ENCODE peak calls at places on chromosome 21, in eight cellular contexts. One of them, this sample, is unnamed.

GRCh38 chr21:31158789-31159581 is 120.7 kb upstream of the KRTAP19-8 start:
- DNase-seq in activated naive CD8-positive, alpha-beta T cell treated with anti-CD3 and anti-CD28 coated beads for 36 hours: no peak
- DNase-seq in SHP77: no peak
- DNase-seq in ovary: no peak
- DNase-seq in stimulated activated CD8-positive, alpha-beta memory T cell treated with anti-CD3 and anti-CD28 coated beads, Interleukin-15, amount 100 ng/mL, for 24 hours: no peak
- DNase-seq in NCI-H1105: no peak
- DNase-seq in GM12865: no peak
- DNase-seq in retina: no peak
- DNase-seq in this sample: no peak

GRCh38 chr21:38147391-38147790 is 109.4 kb upstream of the KCNJ15 start:
- DNase-seq in activated naive CD8-positive, alpha-beta T cell treated with anti-CD3 and anti-CD28 coated beads for 36 hours: no peak
- DNase-seq in SHP77: no peak
- DNase-seq in ovary: no peak
- DNase-seq in stimulated activated CD8-positive, alpha-beta memory T cell treated with anti-CD3 and anti-CD28 coated beads, Interleukin-15, amount 100 ng/mL, for 24 hours: no peak
- DNase-seq in NCI-H1105: no peak
- DNase-seq in GM12865: no peak
- DNase-seq in retina: no peak
- DNase-seq in this sample: no peak

GRCh38 chr21:44943686-44944550 is 4.1 kb downstream of the SLX9 start:
- DNase-seq in activated naive CD8-positive, alpha-beta T cell treated with anti-CD3 and anti-CD28 coated beads for 36 hours: no peak
- DNase-seq in SHP77: no peak
- DNase-seq in ovary: no peak
- DNase-seq in stimulated activated CD8-positive, alpha-beta memory T cell treated with anti-CD3 and anti-CD28 coated beads, Interleukin-15, amount 100 ng/mL, for 24 hours: no peak
- DNase-seq in NCI-H1105: no peak
- DNase-seq in GM12865: no peak
- DNase-seq in retina: no peak
- DNase-seq in this sample: no peak

GRCh38 chr21:36211660-36212512 is 55.3 kb downstream of the DOP1B start:
- DNase-seq in activated naive CD8-positive, alpha-beta T cell treated with anti-CD3 and anti-CD28 coated beads for 36 hours: no peak
- DNase-seq in SHP77: no peak
- DNase-seq in ovary: no peak
- DNase-seq in stimulated activated CD8-positive, alpha-beta memory T cell treated with anti-CD3 and anti-CD28 coated beads, Interleukin-15, amount 100 ng/mL, for 24 hours: no peak
- DNase-seq in NCI-H1105: no peak
- DNase-seq in GM12865: no peak
- DNase-seq in retina: no peak
- DNase-seq in this sample: no peak

GRCh38 chr21:20258542-20258941 is 739.7 kb upstream of the NCAM2 start:
- DNase-seq in activated naive CD8-positive, alpha-beta T cell treated with anti-CD3 and anti-CD28 coated beads for 36 hours: no peak
- DNase-seq in SHP77: no peak
- DNase-seq in ovary: no peak
- DNase-seq in stimulated activated CD8-positive, alpha-beta memory T cell treated with anti-CD3 and anti-CD28 coated beads, Interleukin-15, amount 100 ng/mL, for 24 hours: no peak
- DNase-seq in NCI-H1105: no peak
- DNase-seq in GM12865: no peak
- DNase-seq in retina: no peak
- DNase-seq in this sample: no peak

GRCh38 chr21:28959367-28960099 is 33.1 kb downstream of the LTN1 start:
- DNase-seq in activated naive CD8-positive, alpha-beta T cell treated with anti-CD3 and anti-CD28 coated beads for 36 hours: no peak
- DNase-seq in SHP77: no peak
- DNase-seq in ovary: no peak
- DNase-seq in stimulated activated CD8-positive, alpha-beta memory T cell treated with anti-CD3 and anti-CD28 coated beads, Interleukin-15, amount 100 ng/mL, for 24 hours: no peak
- DNase-seq in NCI-H1105: no peak
- DNase-seq in GM12865: no peak
- DNase-seq in retina: no peak
- DNase-seq in this sample: no peak

GRCh38 chr21:16709866-16710550 is 802.8 kb upstream of the CXADR start:
- DNase-seq in activated naive CD8-positive, alpha-beta T cell treated with anti-CD3 and anti-CD28 coated beads for 36 hours: no peak
- DNase-seq in SHP77: no peak
- DNase-seq in ovary: peak
- DNase-seq in stimulated activated CD8-positive, alpha-beta memory T cell treated with anti-CD3 and anti-CD28 coated beads, Interleukin-15, amount 100 ng/mL, for 24 hours: no peak
- DNase-seq in NCI-H1105: no peak
- DNase-seq in GM12865: no peak
- DNase-seq in retina: no peak
- DNase-seq in this sample: no peak

GRCh38 chr21:33539612-33540011 is 2.3 kb downstream of the GART start:
- DNase-seq in activated naive CD8-positive, alpha-beta T cell treated with anti-CD3 and anti-CD28 coated beads for 36 hours: no peak
- DNase-seq in SHP77: no peak
- DNase-seq in ovary: no peak
- DNase-seq in stimulated activated CD8-positive, alpha-beta memory T cell treated with anti-CD3 and anti-CD28 coated beads, Interleukin-15, amount 100 ng/mL, for 24 hours: no peak
- DNase-seq in NCI-H1105: no peak
- DNase-seq in GM12865: no peak
- DNase-seq in retina: no peak
- DNase-seq in this sample: no peak

GRCh38 chr21:28375708-28376385 is 616.8 kb downstream of the LTN1 start:
- DNase-seq in activated naive CD8-positive, alpha-beta T cell treated with anti-CD3 and anti-CD28 coated beads for 36 hours: no peak
- DNase-seq in SHP77: no peak
- DNase-seq in ovary: no peak
- DNase-seq in stimulated activated CD8-positive, alpha-beta memory T cell treated with anti-CD3 and anti-CD28 coated beads, Interleukin-15, amount 100 ng/mL, for 24 hours: no peak
- DNase-seq in NCI-H1105: no peak
- DNase-seq in GM12865: no peak
- DNase-seq in retina: no peak
- DNase-seq in this sample: no peak

GRCh38 chr21:43188712-43189151 is 19.9 kb downstream of the CRYAA start:
- DNase-seq in activated naive CD8-positive, alpha-beta T cell treated with anti-CD3 and anti-CD28 coated beads for 36 hours: no peak
- DNase-seq in SHP77: no peak
- DNase-seq in ovary: peak
- DNase-seq in stimulated activated CD8-positive, alpha-beta memory T cell treated with anti-CD3 and anti-CD28 coated beads, Interleukin-15, amount 100 ng/mL, for 24 hours: no peak
- DNase-seq in NCI-H1105: peak
- DNase-seq in GM12865: no peak
- DNase-seq in retina: no peak
- DNase-seq in this sample: peak

GRCh38 chr21:36403713-36404112 is 18.5 kb downstream of the CHAF1B start:
- DNase-seq in activated naive CD8-positive, alpha-beta T cell treated with anti-CD3 and anti-CD28 coated beads for 36 hours: no peak
- DNase-seq in SHP77: no peak
- DNase-seq in ovary: no peak
- DNase-seq in stimulated activated CD8-positive, alpha-beta memory T cell treated with anti-CD3 and anti-CD28 coated beads, Interleukin-15, amount 100 ng/mL, for 24 hours: no peak
- DNase-seq in NCI-H1105: no peak
- DNase-seq in GM12865: no peak
- DNase-seq in retina: no peak
- DNase-seq in this sample: no peak

GRCh38 chr21:33229776-33230517 is at the start of gene IFNAR2:
- DNase-seq in activated naive CD8-positive, alpha-beta T cell treated with anti-CD3 and anti-CD28 coated beads for 36 hours: peak
- DNase-seq in SHP77: peak
- DNase-seq in ovary: peak
- DNase-seq in stimulated activated CD8-positive, alpha-beta memory T cell treated with anti-CD3 and anti-CD28 coated beads, Interleukin-15, amount 100 ng/mL, for 24 hours: peak
- DNase-seq in NCI-H1105: peak
- DNase-seq in GM12865: peak
- DNase-seq in retina: peak
- DNase-seq in this sample: peak

GRCh38 chr21:31772674-31773555 is 41.0 kb upstream of the SCAF4 start:
- DNase-seq in activated naive CD8-positive, alpha-beta T cell treated with anti-CD3 and anti-CD28 coated beads for 36 hours: no peak
- DNase-seq in SHP77: no peak
- DNase-seq in ovary: no peak
- DNase-seq in stimulated activated CD8-positive, alpha-beta memory T cell treated with anti-CD3 and anti-CD28 coated beads, Interleukin-15, amount 100 ng/mL, for 24 hours: no peak
- DNase-seq in NCI-H1105: no peak
- DNase-seq in GM12865: peak
- DNase-seq in retina: no peak
- DNase-seq in this sample: no peak

This sample was measured in heart left ventricle.